ENCODE peak calls at places on chromosomes 12 and 14, in five cellular contexts. L, E, N, O and I are unnamed samples.

GRCh38 chr14:43755707-43756106 is 751.4 kb downstream of the FSCB start:
- DNase-seq in O (no peak), L (no peak), E (no peak), N (no peak), I (no peak)

GRCh38 chr12:108641446-108642268 is 8.0 kb upstream of the SELPLG start:
- DNase-seq in E (no peak), O (no peak), N (no peak), L (no peak), I (no peak)

GRCh38 chr12:107144990-107145389 is 51.6 kb upstream of the CRY1 start:
- DNase-seq in L (no peak), N (no peak), E (no peak), O (no peak), I (no peak)

GRCh38 chr14:68216072-68216471 is 396.5 kb downstream of the RAD51B start:
- DNase-seq in O (no peak), N (no peak), E (no peak), L (no peak), I (no peak)

GRCh38 chr12:76872415-76872814 is 6.4 kb downstream of the CSRP2 start:
- DNase-seq in O (no peak), L (no peak), E (no peak), N (no peak), I (no peak)

GRCh38 chr14:77965919-77966435 is 166.1 kb downstream of the ADCK1 start:
- DNase-seq in N (no peak), O (no peak), L (peak), E (no peak), I (no peak)

GRCh38 chr12:47356129-47356622 is 276.4 kb upstream of the AMIGO2 start:
- DNase-seq in E (no peak), L (peak), O (no peak), N (no peak), I (no peak)

GRCh38 chr12:40921563-40922163 is 229.4 kb downstream of the CNTN1 start:
- DNase-seq in O (no peak), N (no peak), L (peak), E (no peak), I (no peak)

GRCh38 chr12:64293654-64294364 is 71.7 kb upstream of the KICS2 start:
- DNase-seq in O (no peak), E (no peak), N (no peak), L (no peak), I (no peak)

GRCh38 chr14:63454863-63455622 is 88.1 kb downstream of the PPP2R5E start:
- DNase-seq in E (no peak), O (no peak), L (peak), N (no peak), I (no peak)

GRCh38 chr12:109016978-109017377 is 3.9 kb downstream of the SVOP start:
- DNase-seq in L (no peak), N (no peak), E (no peak), O (no peak), I (no peak)

GRCh38 chr12:117874842-117875434 is 93.9 kb downstream of the KSR2 start:
- DNase-seq in O (peak), E (no peak), N (peak), L (peak), I (peak)

GRCh38 chr12:113439606-113440030 is 17.4 kb downstream of the SDSL start:
- DNase-seq in O (no peak), E (no peak), N (no peak), L (peak), I (peak)

GRCh38 chr14:100862793-100863192 is 36.9 kb downstream of the MEG3 start:
- DNase-seq in N (no peak), O (no peak), L (no peak), E (no peak), I (no peak)

GRCh38 chr12:5083955-5084849 is 40.5 kb downstream of the KCNA5 start:
- DNase-seq in O (no peak), E (peak), N (peak), L (peak), I (peak)

GRCh38 chr14:60153996-60154395 is 11.2 kb downstream of the DHRS7 start:
- DNase-seq in E (no peak), O (peak), N (no peak), L (no peak), I (no peak)